ENCODE peak calls at places on chromosomes 11 and 22, in nine cellular contexts. C is A172, E is left lung, T is cardiac muscle cell, M is iris pigment epithelial cell, S is GM10248, K is head of caudate nucleus, R is fibroblast of gingiva, L is pancreas. O is an unnamed sample.

GRCh38 chr11:80727315-80727714 is 1286.5 kb upstream of the TENM4 start:
- DNase-seq in C (peak), E (no peak), T (peak), M (no peak), S (peak), K (no peak), R (no peak), L (no peak), O (no peak)

GRCh38 chr11:7571640-7572000 is 57.8 kb downstream of the PPFIBP2 start:
- DNase-seq in C (peak), E (no peak), T (peak), M (peak), S (peak), K (peak), R (peak), L (peak), O (peak)

GRCh38 chr22:17501679-17502285 is 61.5 kb upstream of the SLC25A18 start:
- DNase-seq in C (peak), E (no peak), T (peak), M (peak), S (peak), K (no peak), R (peak), L (peak), O (peak)

GRCh38 chr22:19991645-19992451 is 24.8 kb downstream of the ARVCF start:
- DNase-seq in C (no peak), E (peak), T (no peak), M (no peak), S (no peak), K (peak), R (peak), L (no peak), O (no peak)

GRCh38 chr11:126476256-126476970 is 120.9 kb downstream of the ST3GAL4 start:
- DNase-seq in C (no peak), E (peak), T (no peak), M (no peak), S (no peak), K (no peak), R (no peak), L (no peak), O (no peak)

GRCh38 chr11:92122561-92122960 is 102.1 kb upstream of the FAT3 start:
- DNase-seq in C (peak), E (no peak), T (no peak), M (no peak), S (no peak), K (no peak), R (no peak), L (no peak), O (no peak)

GRCh38 chr11:1073851-1074243 is 827 bp upstream of the MUC2 start:
- DNase-seq in C (peak), E (peak), T (no peak), M (no peak), S (no peak), K (no peak), R (no peak), L (no peak), O (no peak)

GRCh38 chr11:68743539-68743938 is 7.8 kb downstream of the TESMIN start:
- DNase-seq in C (no peak), E (no peak), T (no peak), M (no peak), S (no peak), K (no peak), R (no peak), L (no peak), O (no peak)

GRCh38 chr11:61499816-61500491 is 8.6 kb upstream of the LRRC10B start:
- DNase-seq in C (no peak), E (no peak), T (no peak), M (no peak), S (no peak), K (no peak), R (no peak), L (no peak), O (no peak)

GRCh38 chr11:124961972-124962609 is 8.1 kb downstream of the CCDC15 start:
- DNase-seq in C (peak), E (no peak), T (peak), M (peak), S (peak), K (no peak), R (peak), L (no peak), O (peak)

GRCh38 chr11:61131998-61132555 is 29.1 kb downstream of the VPS37C start:
- DNase-seq in C (no peak), E (no peak), T (no peak), M (no peak), S (no peak), K (no peak), R (no peak), L (no peak), O (no peak)

GRCh38 chr11:13944801-13945505 is 17.6 kb upstream of the SPON1 start:
- DNase-seq in C (no peak), E (no peak), T (no peak), M (no peak), S (no peak), K (no peak), R (no peak), L (no peak), O (peak)

O was measured in foreskin fibroblast.